ENCODE peak calls at places on chromosomes 2 and 18, in ten cellular contexts. Z, O, Y, I, C, V, A, D, J and S are unnamed samples.

GRCh38 chr2:186113284-186113683 is 372.8 kb upstream of the ZC3H15 start:
- DNase-seq in Z (no peak), O (no peak), Y (no peak), I (no peak), C (no peak), V (no peak), A (no peak), D (no peak), J (no peak), S (no peak)

GRCh38 chr18:67215686-67216085 is 300.8 kb downstream of the DSEL start:
- DNase-seq in Z (no peak), O (no peak), Y (no peak), I (no peak), C (no peak), V (no peak), A (no peak), D (peak; percentile 68), J (no peak), S (no peak)

GRCh38 chr2:160703648-160704585 is 210.3 kb upstream of the RBMS1 start:
- DNase-seq in Z (no peak), O (no peak), Y (peak; percentile 54), I (no peak), C (no peak), V (no peak), A (peak; percentile 6), D (no peak), J (no peak), S (no peak)

GRCh38 chr18:12911928-12912703 is 28.1 kb upstream of the PTPN2 start:
- DNase-seq in Z (no peak), O (no peak), Y (peak; percentile 54), I (no peak), C (no peak), V (no peak), A (no peak), D (no peak), J (no peak), S (no peak)

GRCh38 chr2:213251618-213252017 is 32.6 kb upstream of the SPAG16 start:
- DNase-seq in Z (no peak), O (peak; percentile 77), Y (no peak), I (peak; percentile 73), C (peak; percentile 82), V (peak; percentile 66), A (no peak), D (no peak), J (peak; percentile 59), S (no peak)

GRCh38 chr2:128503358-128504241 is 184.9 kb upstream of the HS6ST1 start:
- DNase-seq in Z (no peak), O (no peak), Y (peak; percentile 31), I (no peak), C (no peak), V (no peak), A (no peak), D (peak; percentile 69), J (no peak), S (no peak)

GRCh38 chr18:48320639-48320945 is 88.6 kb downstream of the ZBTB7C start:
- DNase-seq in Z (no peak), O (no peak), Y (no peak), I (no peak), C (no peak), V (no peak), A (no peak), D (peak; percentile 54), J (no peak), S (no peak)

GRCh38 chr2:82182270-82182669 is 1877.7 kb upstream of the LRRTM1 start:
- DNase-seq in Z (no peak), O (no peak), Y (no peak), I (no peak), C (no peak), V (peak; percentile 44), A (no peak), D (no peak), J (no peak), S (peak; percentile 64)

GRCh38 chr2:144377929-144378328 is 142.0 kb downstream of the ZEB2 start:
- DNase-seq in Z (no peak), O (no peak), Y (no peak), I (peak; percentile 26), C (no peak), V (peak; percentile 34), A (no peak), D (no peak), J (no peak), S (no peak)

GRCh38 chr2:20613342-20613916 is 37.5 kb downstream of the HS1BP3 start:
- DNase-seq in Z (no peak), O (no peak), Y (peak; percentile 41), I (no peak), C (no peak), V (no peak), A (no peak), D (peak; percentile 52), J (no peak), S (no peak)

GRCh38 chr2:147456729-147457128 is 388.1 kb upstream of the ACVR2A start:
- DNase-seq in Z (no peak), O (peak; percentile 61), Y (peak; percentile 63), I (no peak), C (no peak), V (no peak), A (no peak), D (no peak), J (no peak), S (no peak)